ENCODE peak calls at places on chromosome 2, in six cellular contexts. B is T-cell; G is WTC11; S is HEK293T; W is NCI-H524; P is CD8-positive, alpha-beta T cell. V is an unnamed sample.

GRCh38 chr2:190186238-190186637 is 123.7 kb upstream of the MSTN start:
- DNase-seq in B (no peak), G (no peak), S (no peak), W (no peak), P (no peak), V (no peak)

GRCh38 chr2:28084564-28084963 is 194.0 kb downstream of the BABAM2 start:
- DNase-seq in B (no peak), G (no peak), S (no peak), W (no peak), P (no peak), V (no peak)

GRCh38 chr2:5898667-5899066 is 206.5 kb downstream of the SOX11 start:
- DNase-seq in B (no peak), G (no peak), S (no peak), W (no peak), P (no peak), V (no peak)

GRCh38 chr2:108579631-108580030 is 45.4 kb downstream of the LIMS1 start:
- DNase-seq in B (no peak), G (no peak), S (no peak), W (no peak), P (no peak), V (no peak)

GRCh38 chr2:101841679-101842327 is 144.3 kb downstream of the MAP4K4 start:
- DNase-seq in B (no peak), G (no peak), S (no peak), W (no peak), P (no peak), V (no peak)

GRCh38 chr2:147389218-147389617 is 455.6 kb upstream of the ACVR2A start:
- DNase-seq in B (no peak), G (no peak), S (no peak), W (no peak), P (no peak), V (no peak)

GRCh38 chr2:119071476-119071875 is 87.1 kb downstream of the C1QL2 start:
- DNase-seq in B (no peak), G (no peak), S (no peak), W (no peak), P (no peak), V (no peak)

GRCh38 chr2:193228276-193228675 is 1033.5 kb upstream of the TMEFF2 start:
- DNase-seq in B (no peak), G (no peak), S (no peak), W (no peak), P (no peak), V (no peak)

GRCh38 chr2:158753561-158754302 is 41.4 kb upstream of the DAPL1 start:
- DNase-seq in B (no peak), G (peak; percentile 22), S (peak; percentile 74), W (peak; percentile 32), P (no peak), V (peak; percentile 11)

GRCh38 chr2:237280235-237280634 is 133.7 kb downstream of the COL6A3 start:
- DNase-seq in B (no peak), G (no peak), S (no peak), W (no peak), P (no peak), V (no peak)

GRCh38 chr2:196480653-196481322 is 158.7 kb upstream of the CCDC150 start:
- DNase-seq in B (no peak), G (no peak), S (no peak), W (peak; percentile 65), P (no peak), V (no peak)

GRCh38 chr2:158412206-158412605 is 44.3 kb downstream of the CCDC148 start:
- DNase-seq in B (no peak), G (no peak), S (no peak), W (no peak), P (no peak), V (no peak)

GRCh38 chr2:238155051-238155760 is 3.6 kb upstream of the ERFE start:
- DNase-seq in B (no peak), G (no peak), S (no peak), W (no peak), P (no peak), V (no peak)

GRCh38 chr2:82803307-82803706 is 1655.8 kb downstream of the SUCLG1 start:
- DNase-seq in B (no peak), G (no peak), S (no peak), W (no peak), P (no peak), V (no peak)

GRCh38 chr2:101733257-101733993 is 35.9 kb downstream of the MAP4K4 start:
- DNase-seq in B (no peak), G (no peak), S (no peak), W (no peak), P (no peak), V (no peak)

GRCh38 chr2:218992703-218993344 is 398 bp downstream of the CRYBA2 start:
- DNase-seq in B (no peak), G (no peak), S (no peak), W (no peak), P (no peak), V (no peak)

GRCh38 chr2:80499095-80499494 is 194.5 kb upstream of the LRRTM1 start:
- DNase-seq in B (no peak), G (peak; percentile 17), S (peak; percentile 10), W (peak; percentile 8), P (no peak), V (no peak)

GRCh38 chr2:226405465-226405864 is 394.2 kb downstream of the IRS1 start:
- DNase-seq in B (no peak), G (no peak), S (no peak), W (no peak), P (no peak), V (no peak)

GRCh38 chr2:98040331-98040939 is 44.7 kb upstream of the TMEM131 start:
- DNase-seq in B (no peak), G (no peak), S (no peak), W (no peak), P (no peak), V (no peak)

GRCh38 chr2:200171761-200172482 is 134.6 kb upstream of the SPATS2L start:
- DNase-seq in B (no peak), G (no peak), S (no peak), W (no peak), P (no peak), V (no peak)

GRCh38 chr2:54724560-54725342 is 1.3 kb downstream of the EML6 start:
- DNase-seq in B (no peak), G (peak; percentile 44), S (peak; percentile 44), W (peak; percentile 37), P (no peak), V (no peak)

GRCh38 chr2:201698588-201699226 is at the start of gene MPP4:
- DNase-seq in B (no peak), G (no peak), S (no peak), W (no peak), P (no peak), V (no peak)

GRCh38 chr2:203484266-203485112 is 50.6 kb downstream of the RAPH1 start:
- DNase-seq in B (peak; percentile 3), G (no peak), S (no peak), W (peak; percentile 50), P (peak; percentile 28), V (peak; percentile 33)

GRCh38 chr2:101486258-101486701 is 11.4 kb upstream of the RFX8 start:
- DNase-seq in B (no peak), G (no peak), S (no peak), W (no peak), P (no peak), V (no peak)

GRCh38 chr2:45643543-45644542 is 7.6 kb upstream of the PRKCE start:
- DNase-seq in B (no peak), G (peak; percentile 75), S (peak; percentile 91), W (peak; percentile 24), P (peak; percentile 56), V (peak; percentile 59)

GRCh38 chr2:26946841-26947784 is 23.3 kb upstream of the MAPRE3 start:
- DNase-seq in B (no peak), G (no peak), S (no peak), W (peak; percentile 63), P (no peak), V (no peak)

GRCh38 chr2:134282638-134283400 is 28.9 kb downstream of the MGAT5 start:
- DNase-seq in B (no peak), G (no peak), S (no peak), W (no peak), P (no peak), V (no peak)

GRCh38 chr2:234679766-234680687 is 183.1 kb upstream of the ARL4C start:
- DNase-seq in B (no peak), G (no peak), S (no peak), W (no peak), P (no peak), V (no peak)

GRCh38 chr2:237471457-237472186 is 15.4 kb upstream of the MLPH start:
- DNase-seq in B (no peak), G (peak; percentile 81), S (peak; percentile 14), W (peak; percentile 14), P (no peak), V (no peak)

GRCh38 chr2:63890678-63891077 is 49.0 kb downstream of the UGP2 start:
- DNase-seq in B (no peak), G (no peak), S (no peak), W (no peak), P (no peak), V (no peak)

GRCh38 chr2:112021781-112022231 is 33.3 kb upstream of the TMEM87B start:
- DNase-seq in B (no peak), G (no peak), S (no peak), W (no peak), P (no peak), V (no peak)